ENCODE peak calls at places on chromosomes 2 and 18, in five cellular contexts. One of them, this sample, is unnamed.

GRCh38 chr18:46152436-46152807 is 48.2 kb downstream of the HAUS1 start:
- DNase-seq in WTC11: no peak
- DNase-seq in K562: no peak
- DNase-seq in A549: no peak
- DNase-seq in endothelial cell of umbilical vein: no peak
- DNase-seq in this sample: no peak

GRCh38 chr18:77392323-77392722 is 142.7 kb downstream of the GALR1 start:
- DNase-seq in K562: no peak
- DNase-seq in endothelial cell of umbilical vein: no peak
- DNase-seq in A549: no peak
- DNase-seq in WTC11: no peak
- DNase-seq in this sample: no peak

GRCh38 chr2:55120634-55121359 is 70.5 kb upstream of the RTN4 start:
- DNase-seq in A549: no peak
- DNase-seq in endothelial cell of umbilical vein: no peak
- DNase-seq in K562: peak
- DNase-seq in WTC11: no peak
- DNase-seq in this sample: no peak

GRCh38 chr18:49459404-49460171 is 857 bp downstream of the DYM start:
- DNase-seq in K562: peak
- DNase-seq in endothelial cell of umbilical vein: peak
- DNase-seq in WTC11: no peak
- DNase-seq in A549: peak
- DNase-seq in this sample: no peak

GRCh38 chr2:141015339-141016047 is 1115.3 kb downstream of the LRP1B start:
- DNase-seq in WTC11: peak
- DNase-seq in endothelial cell of umbilical vein: no peak
- DNase-seq in K562: no peak
- DNase-seq in A549: no peak
- DNase-seq in this sample: no peak

GRCh38 chr2:188984680-188985079 is 10.5 kb downstream of the COL3A1 start:
- DNase-seq in WTC11: no peak
- DNase-seq in endothelial cell of umbilical vein: no peak
- DNase-seq in K562: no peak
- DNase-seq in A549: no peak
- DNase-seq in this sample: no peak

GRCh38 chr18:74203811-74204210 is 55.5 kb downstream of the TIMM21 start:
- DNase-seq in K562: no peak
- DNase-seq in A549: no peak
- DNase-seq in WTC11: no peak
- DNase-seq in endothelial cell of umbilical vein: no peak
- DNase-seq in this sample: no peak

GRCh38 chr2:85933753-85934594 is 45.2 kb upstream of the ST3GAL5 start:
- DNase-seq in K562: peak
- DNase-seq in endothelial cell of umbilical vein: peak
- DNase-seq in WTC11: no peak
- DNase-seq in A549: no peak
- DNase-seq in this sample: no peak

GRCh38 chr18:62437520-62438329 is 85.1 kb upstream of the ZCCHC2 start:
- DNase-seq in endothelial cell of umbilical vein: peak
- DNase-seq in WTC11: no peak
- DNase-seq in A549: no peak
- DNase-seq in K562: peak
- DNase-seq in this sample: no peak

GRCh38 chr2:84494070-84494469 is 22.2 kb upstream of the DNAH6 start:
- DNase-seq in K562: no peak
- DNase-seq in WTC11: no peak
- DNase-seq in A549: no peak
- DNase-seq in endothelial cell of umbilical vein: peak
- DNase-seq in this sample: no peak

GRCh38 chr2:175207741-175208438 is 26.4 kb upstream of the ATP5MC3 start:
- DNase-seq in endothelial cell of umbilical vein: no peak
- DNase-seq in A549: no peak
- DNase-seq in K562: no peak
- DNase-seq in WTC11: no peak
- DNase-seq in this sample: no peak

GRCh38 chr18:45916302-45916701 is 50.8 kb downstream of the EPG5 start:
- DNase-seq in A549: no peak
- DNase-seq in endothelial cell of umbilical vein: no peak
- DNase-seq in K562: no peak
- DNase-seq in WTC11: peak
- DNase-seq in this sample: no peak

GRCh38 chr18:25561923-25562322 is 210.0 kb upstream of the ZNF521 start:
- DNase-seq in A549: peak
- DNase-seq in endothelial cell of umbilical vein: peak
- DNase-seq in K562: peak
- DNase-seq in WTC11: peak
- DNase-seq in this sample: no peak

GRCh38 chr2:238908960-238909951 is 61.4 kb downstream of the TWIST2 start:
- DNase-seq in WTC11: peak
- DNase-seq in endothelial cell of umbilical vein: peak
- DNase-seq in K562: no peak
- DNase-seq in A549: no peak
- DNase-seq in this sample: no peak

GRCh38 chr2:233259745-233260144 is 8.3 kb downstream of the ATG16L1 start:
- DNase-seq in A549: no peak
- DNase-seq in WTC11: no peak
- DNase-seq in K562: no peak
- DNase-seq in endothelial cell of umbilical vein: no peak
- DNase-seq in this sample: no peak

GRCh38 chr2:117980381-117980780 is 33.5 kb downstream of the CCDC93 start:
- DNase-seq in K562: no peak
- DNase-seq in WTC11: no peak
- DNase-seq in A549: no peak
- DNase-seq in endothelial cell of umbilical vein: no peak
- DNase-seq in this sample: no peak

GRCh38 chr2:74037379-74037860 is 52.7 kb downstream of the TET3 start:
- DNase-seq in WTC11: no peak
- DNase-seq in K562: peak
- DNase-seq in endothelial cell of umbilical vein: no peak
- DNase-seq in A549: no peak
- DNase-seq in this sample: no peak

GRCh38 chr2:182047544-182047943 is 61.9 kb downstream of the PPP1R1C start:
- DNase-seq in endothelial cell of umbilical vein: no peak
- DNase-seq in K562: no peak
- DNase-seq in A549: no peak
- DNase-seq in WTC11: no peak
- DNase-seq in this sample: no peak

GRCh38 chr2:46731280-46731679 is 184.3 kb downstream of the MCFD2 start:
- DNase-seq in A549: no peak
- DNase-seq in WTC11: no peak
- DNase-seq in K562: no peak
- DNase-seq in endothelial cell of umbilical vein: no peak
- DNase-seq in this sample: no peak

GRCh38 chr2:47811668-47812067 is 28.7 kb downstream of the MSH6 start:
- DNase-seq in K562: no peak
- DNase-seq in endothelial cell of umbilical vein: no peak
- DNase-seq in WTC11: no peak
- DNase-seq in A549: no peak
- DNase-seq in this sample: no peak

DNA sequence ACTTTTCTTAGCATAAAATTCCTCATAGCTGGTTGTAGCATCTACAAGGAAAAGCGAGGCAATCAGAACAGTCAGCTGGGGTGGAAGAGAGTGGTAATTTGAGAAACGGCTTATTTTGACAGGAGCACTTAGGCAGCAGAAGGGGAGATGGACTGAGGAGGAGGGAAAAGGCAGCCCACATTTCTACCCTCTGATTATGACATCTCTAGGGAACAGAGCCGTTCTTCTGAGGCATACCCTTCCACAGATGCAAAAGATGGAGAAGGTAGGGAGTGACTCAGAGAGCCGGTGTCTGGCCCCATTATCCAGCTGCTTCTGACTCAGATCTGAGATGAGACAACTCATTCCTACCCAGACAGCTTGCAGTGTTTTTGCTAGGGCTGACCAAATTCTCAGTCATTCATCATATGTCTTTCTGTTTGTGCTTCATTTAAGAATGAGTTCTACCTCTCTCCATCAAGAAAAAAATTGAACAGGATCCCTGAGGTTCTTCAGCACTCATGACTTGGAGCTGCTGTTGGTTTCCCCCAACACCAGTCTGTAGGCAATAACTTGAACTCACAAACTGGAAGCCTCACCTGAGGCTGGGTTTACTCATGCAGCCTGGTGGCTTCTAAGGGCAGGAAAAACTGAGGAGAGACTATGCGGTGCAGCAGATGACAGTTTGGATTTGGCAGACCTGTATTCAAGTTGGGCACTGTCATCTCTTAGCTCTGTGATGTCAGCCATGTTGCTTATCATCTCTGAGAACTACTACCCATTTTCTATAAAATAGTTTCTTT is 15.9 kb upstream of the SEC11C start:
- DNase-seq in K562: no peak
- DNase-seq in endothelial cell of umbilical vein: no peak
- DNase-seq in A549: peak
- DNase-seq in WTC11: no peak
- DNase-seq in this sample: no peak
- TF ChIP-seq JUN in K562: no peak
- TF ChIP-seq JUN in endothelial cell of umbilical vein: no peak
- TF ChIP-seq JUN in A549: no peak
- TF ChIP-seq JUN in WTC11: no peak
- TF ChIP-seq JUN in this sample: no peak

GRCh38 chr2:129712586-129712985 is 266.9 kb upstream of the RAB6C start:
- DNase-seq in WTC11: no peak
- DNase-seq in K562: no peak
- DNase-seq in endothelial cell of umbilical vein: no peak
- DNase-seq in A549: no peak
- DNase-seq in this sample: no peak

GRCh38 chr2:129711816-129712420 is 267.5 kb upstream of the RAB6C start:
- DNase-seq in WTC11: no peak
- DNase-seq in K562: no peak
- DNase-seq in endothelial cell of umbilical vein: no peak
- DNase-seq in A549: no peak
- DNase-seq in this sample: no peak

GRCh38 chr2:129710670-129711495 is 268.6 kb upstream of the RAB6C start:
- DNase-seq in A549: no peak
- DNase-seq in WTC11: no peak
- DNase-seq in endothelial cell of umbilical vein: no peak
- DNase-seq in K562: no peak
- DNase-seq in this sample: no peak

GRCh38 chr2:129709956-129710598 is 269.4 kb upstream of the RAB6C start:
- DNase-seq in A549: no peak
- DNase-seq in K562: no peak
- DNase-seq in WTC11: no peak
- DNase-seq in endothelial cell of umbilical vein: no peak
- DNase-seq in this sample: no peak

GRCh38 chr2:129713337-129713736 is 266.1 kb upstream of the RAB6C start:
- DNase-seq in K562: no peak
- DNase-seq in WTC11: no peak
- DNase-seq in A549: no peak
- DNase-seq in endothelial cell of umbilical vein: no peak
- DNase-seq in this sample: no peak
- TF ChIP-seq JUN in K562: no peak
- TF ChIP-seq JUN in WTC11: no peak
- TF ChIP-seq JUN in A549: no peak
- TF ChIP-seq JUN in endothelial cell of umbilical vein: no peak
- TF ChIP-seq JUN in this sample: no peak

DNA sequence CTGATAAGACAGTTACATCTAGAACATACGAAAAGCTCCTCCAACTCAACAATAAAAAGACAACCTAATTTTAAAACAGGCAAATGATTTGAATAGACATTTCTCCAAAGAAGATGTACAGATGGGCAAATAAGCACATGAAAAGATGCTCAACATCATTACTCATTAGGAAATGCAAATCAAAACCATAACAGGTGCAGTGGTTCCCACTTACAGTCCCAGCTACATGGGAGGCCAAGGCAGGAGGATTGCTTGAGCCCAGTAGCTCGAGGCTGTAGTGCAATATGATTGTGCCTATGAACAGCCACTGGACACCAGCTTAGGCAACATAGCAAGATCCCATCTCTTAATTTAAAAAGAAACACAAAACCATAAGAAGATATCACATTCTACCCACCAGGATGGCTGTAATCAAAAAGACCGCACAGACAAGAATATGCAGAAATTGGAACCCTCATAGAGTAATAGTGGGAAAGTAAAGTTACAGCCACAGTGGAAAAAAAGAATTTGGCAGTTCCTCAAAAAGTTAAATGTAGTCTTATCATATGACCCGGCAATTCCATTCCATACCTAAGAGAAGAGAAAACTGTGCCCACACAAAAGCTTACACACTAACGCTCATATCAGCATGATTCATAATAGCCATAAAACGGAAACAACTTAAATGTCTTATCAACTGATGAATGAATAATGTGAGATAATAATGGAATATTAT is 30.5 kb upstream of the ARMC9 start:
- DNase-seq in A549: no peak
- DNase-seq in endothelial cell of umbilical vein: peak
- DNase-seq in WTC11: no peak
- DNase-seq in K562: no peak
- DNase-seq in this sample: no peak
- TF ChIP-seq JUN in A549: no peak
- TF ChIP-seq JUN in endothelial cell of umbilical vein: peak
- TF ChIP-seq JUN in WTC11: no peak
- TF ChIP-seq JUN in K562: no peak
- TF ChIP-seq JUN in this sample: no peak

GRCh38 chr18:8705941-8706544 is 687 bp downstream of the MTCL1 start:
- DNase-seq in A549: no peak
- DNase-seq in endothelial cell of umbilical vein: peak
- DNase-seq in K562: no peak
- DNase-seq in WTC11: peak
- DNase-seq in this sample: peak

GRCh38 chr18:8708670-8709069 is 3.3 kb downstream of the MTCL1 start:
- DNase-seq in endothelial cell of umbilical vein: no peak
- DNase-seq in WTC11: no peak
- DNase-seq in A549: no peak
- DNase-seq in K562: no peak
- DNase-seq in this sample: no peak

GRCh38 chr18:8706545-8706980 is 1.2 kb downstream of the MTCL1 start:
- DNase-seq in K562: no peak
- DNase-seq in endothelial cell of umbilical vein: no peak
- DNase-seq in A549: no peak
- DNase-seq in WTC11: peak
- DNase-seq in this sample: no peak

GRCh38 chr18:8707946-8708345 is 2.6 kb downstream of the MTCL1 start:
- DNase-seq in K562: no peak
- DNase-seq in endothelial cell of umbilical vein: no peak
- DNase-seq in WTC11: no peak
- DNase-seq in A549: no peak
- DNase-seq in this sample: no peak

GRCh38 chr18:8706981-8707940 is 1.9 kb downstream of the MTCL1 start:
- DNase-seq in WTC11: peak
- DNase-seq in K562: no peak
- DNase-seq in endothelial cell of umbilical vein: peak
- DNase-seq in A549: no peak
- DNase-seq in this sample: no peak
- TF ChIP-seq JUN in WTC11: no peak
- TF ChIP-seq JUN in K562: no peak
- TF ChIP-seq JUN in endothelial cell of umbilical vein: no peak
- TF ChIP-seq JUN in A549: no peak
- TF ChIP-seq JUN in this sample: no peak

This sample was measured in H1.